ENCODE peak calls at places on chromosomes 7 and 10, in nine cellular contexts. P is H9, W is fibroblast of lung, F is GM23248, M is HCT116, X is MM.1S, L is OCI-LY7, S is neural progenitor cell, V is neuronal stem cell. T is an unnamed sample.

GRCh38 chr7:155644971-155645509 is 579 bp downstream of the RBM33 start:
- DNase-seq in P (peak), W (peak), F (peak), M (no peak), X (peak), L (peak), S (peak), V (peak), T (peak)

GRCh38 chr7:24701232-24701898 is 55.9 kb downstream of the GSDME start:
- DNase-seq in P (no peak), W (peak), F (peak), M (no peak), X (no peak), L (no peak), S (no peak), V (no peak), T (no peak)

GRCh38 chr10:11005626-11006427 is 11.8 kb upstream of the CELF2 start:
- DNase-seq in P (no peak), W (no peak), F (no peak), M (no peak), X (no peak), L (no peak), S (no peak), V (no peak), T (no peak)

GRCh38 chr7:155466814-155467675 is 9.1 kb downstream of the EN2 start:
- DNase-seq in P (peak), W (no peak), F (peak), M (no peak), X (no peak), L (no peak), S (peak), V (peak), T (no peak)

GRCh38 chr10:13721486-13721885 is 134.7 kb downstream of the PRPF18 start:
- DNase-seq in P (no peak), W (no peak), F (no peak), M (no peak), X (no peak), L (no peak), S (no peak), V (no peak), T (no peak)

GRCh38 chr7:25669954-25670841 is 441.9 kb upstream of the NPVF start:
- DNase-seq in P (no peak), W (no peak), F (no peak), M (no peak), X (no peak), L (no peak), S (no peak), V (no peak), T (no peak)

GRCh38 chr7:142919656-142920055 is 13.9 kb downstream of the TRPV5 start:
- DNase-seq in P (no peak), W (no peak), F (no peak), M (no peak), X (no peak), L (no peak), S (no peak), V (no peak), T (no peak)

GRCh38 chr7:39621261-39621660 is 2.1 kb upstream of the RALA start:
- DNase-seq in P (no peak), W (peak), F (peak), M (no peak), X (no peak), L (no peak), S (no peak), V (no peak), T (no peak)

GRCh38 chr10:19930936-19931859 is 115.0 kb downstream of the PLXDC2 start:
- DNase-seq in P (no peak), W (peak), F (peak), M (no peak), X (no peak), L (peak), S (no peak), V (no peak), T (no peak)

GRCh38 chr10:103983367-103983911 is 16.5 kb downstream of the SLK start:
- DNase-seq in P (no peak), W (no peak), F (peak), M (no peak), X (peak), L (peak), S (no peak), V (no peak), T (peak)

GRCh38 chr10:50398823-50399222 is 147.5 kb upstream of the ASAH2 start:
- DNase-seq in P (no peak), W (no peak), F (no peak), M (no peak), X (no peak), L (no peak), S (no peak), V (no peak), T (no peak)

GRCh38 chr10:113704637-113705343 is 25.1 kb downstream of the CASP7 start:
- DNase-seq in P (no peak), W (peak), F (peak), M (peak), X (peak), L (peak), S (peak), V (peak), T (peak)

DNA sequence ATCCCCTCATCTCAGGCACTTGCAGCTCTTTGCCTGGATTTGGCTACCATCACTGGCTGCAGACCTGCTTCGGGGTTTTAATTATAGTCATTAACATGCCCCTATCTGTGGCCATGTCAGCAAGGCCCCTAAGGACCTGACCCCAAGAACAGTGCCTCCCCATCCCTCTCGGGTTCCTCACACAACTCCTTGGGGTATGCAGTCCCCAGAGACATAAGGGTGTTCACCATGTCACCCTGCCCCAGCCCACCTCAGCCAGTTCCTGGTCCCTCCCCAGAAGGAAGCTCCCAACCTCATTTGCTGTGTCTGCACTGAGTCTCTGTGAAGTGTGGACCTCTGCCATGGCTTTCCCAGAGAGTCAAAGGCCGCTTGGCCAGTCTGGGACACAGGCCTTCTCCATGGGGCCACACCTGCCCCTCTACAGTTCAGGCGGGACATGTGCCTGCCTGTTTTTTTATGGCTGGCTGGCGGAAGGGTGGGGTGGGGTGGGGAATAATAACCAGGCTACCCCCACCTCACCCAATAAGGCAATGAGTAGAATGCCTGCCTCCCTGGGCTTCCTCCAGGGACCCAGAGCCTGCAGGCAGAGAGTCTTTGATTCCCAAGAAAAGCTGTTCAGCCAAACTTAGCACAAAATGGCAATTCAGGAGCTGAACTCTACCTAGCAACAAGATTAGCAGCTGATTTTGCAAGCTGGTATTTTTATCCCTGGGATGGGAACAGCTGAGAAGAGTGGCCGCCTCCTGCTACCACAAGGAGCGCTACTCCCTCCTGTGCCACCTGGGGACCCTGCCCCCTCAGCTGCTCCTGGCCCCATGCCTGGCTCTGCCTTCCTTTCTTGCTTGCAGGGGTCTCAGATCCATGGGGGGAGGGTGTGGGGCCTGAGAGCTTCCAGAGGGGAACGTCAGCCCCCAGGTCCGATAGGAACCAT is 23.7 kb upstream of the CAMK2B start:
- DNase-seq in P (peak), W (no peak), F (no peak), M (no peak), X (no peak), L (no peak), S (peak), V (no peak), T (no peak)
- H2AFZ ChIP-seq in P (no peak), W (no peak), F (no peak), M (no peak), X (no peak), L (no peak), S (peak), V (no peak), T (no peak)

GRCh38 chr10:110005716-110006115 is 2.1 kb upstream of the ADD3 start:
- DNase-seq in P (peak), W (peak), F (peak), M (no peak), X (no peak), L (peak), S (peak), V (no peak), T (no peak)

GRCh38 chr10:110007171-110007700 is 548 bp upstream of the ADD3 start:
- DNase-seq in P (no peak), W (peak), F (peak), M (no peak), X (no peak), L (no peak), S (no peak), V (no peak), T (no peak)

GRCh38 chr10:110008518-110009339 is 945 bp downstream of the ADD3 start:
- DNase-seq in P (peak), W (no peak), F (peak), M (no peak), X (peak), L (peak), S (peak), V (peak), T (peak)

GRCh38 chr10:110007701-110008517 is at the start of gene ADD3:
- DNase-seq in P (peak), W (peak), F (peak), M (peak), X (peak), L (peak), S (peak), V (peak), T (peak)

GRCh38 chr10:110006358-110007170 is 1.2 kb upstream of the ADD3 start:
- DNase-seq in P (peak), W (peak), F (peak), M (no peak), X (no peak), L (peak), S (peak), V (peak), T (peak)
- H2AFZ ChIP-seq in P (no peak), W (peak), F (peak), M (peak), X (no peak), L (peak), S (peak), V (peak), T (peak)

DNA sequence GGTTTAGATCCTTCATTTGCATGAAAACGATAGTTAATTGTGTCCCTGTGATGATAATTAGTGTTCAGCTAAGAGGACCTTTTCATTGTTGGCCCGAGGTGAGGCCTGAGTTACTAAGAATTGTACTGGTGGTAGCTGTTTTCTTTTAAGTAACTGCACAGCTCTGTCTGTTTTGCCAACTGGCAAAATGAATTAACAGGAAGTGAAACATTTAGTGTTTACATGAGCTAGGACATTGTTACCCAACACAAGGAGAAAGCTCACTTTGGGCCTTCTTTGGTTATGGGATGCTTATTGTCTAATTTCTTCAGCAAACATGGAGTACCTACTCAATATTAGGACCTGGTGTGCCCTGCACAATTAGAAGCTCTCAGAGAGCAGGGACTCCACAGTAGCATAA is 764.6 kb downstream of the LRMDA start:
- DNase-seq in P (no peak), W (no peak), F (peak), M (no peak), X (peak), L (peak), S (no peak), V (no peak), T (no peak)
- H2AFZ ChIP-seq in P (no peak), W (no peak), F (peak), M (no peak), X (no peak), L (peak), S (no peak), V (no peak), T (no peak)

DNA sequence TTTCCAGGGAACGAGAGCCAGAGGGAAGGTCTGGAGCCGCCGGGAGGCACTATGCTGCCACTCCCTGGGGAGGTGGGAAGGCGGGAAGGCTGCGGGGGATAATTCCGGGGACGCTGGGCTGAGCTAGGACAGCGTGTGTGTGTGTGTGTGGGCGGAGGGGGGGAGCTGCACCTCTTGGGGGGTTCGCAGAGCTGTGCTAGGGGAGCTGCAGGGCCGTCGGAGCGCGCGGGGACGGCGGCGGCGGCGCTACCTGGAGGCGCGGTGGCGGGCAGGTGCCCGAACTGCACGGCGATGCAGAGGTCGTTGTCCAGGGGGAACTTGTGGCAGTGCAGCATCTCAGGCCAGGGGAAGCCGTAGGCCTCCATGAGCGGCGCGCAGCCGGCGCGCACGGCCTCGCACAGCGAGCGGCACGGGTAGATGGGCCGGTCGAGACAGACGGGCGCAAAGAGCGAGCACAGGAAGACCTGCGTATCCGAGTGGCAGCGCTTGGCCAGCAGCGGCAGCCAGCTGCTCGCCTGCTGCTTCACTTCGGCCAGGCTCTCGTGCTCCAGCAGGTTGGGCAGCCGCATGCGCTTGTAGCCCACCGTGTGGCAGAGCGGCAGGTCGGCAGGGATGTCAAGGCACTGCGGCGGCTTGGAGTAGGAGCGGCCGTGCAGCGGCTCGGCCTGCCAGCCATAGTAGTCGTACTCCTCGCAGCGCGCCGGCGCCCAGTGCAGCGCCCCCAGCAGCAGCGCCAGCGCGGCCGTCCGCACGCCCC is 566 bp downstream of the SFRP5 start:
- DNase-seq in P (peak), W (peak), F (peak), M (no peak), X (no peak), L (no peak), S (peak), V (no peak), T (no peak)
- H2AFZ ChIP-seq in P (no peak), W (no peak), F (no peak), M (no peak), X (no peak), L (no peak), S (peak), V (peak), T (no peak)

DNA sequence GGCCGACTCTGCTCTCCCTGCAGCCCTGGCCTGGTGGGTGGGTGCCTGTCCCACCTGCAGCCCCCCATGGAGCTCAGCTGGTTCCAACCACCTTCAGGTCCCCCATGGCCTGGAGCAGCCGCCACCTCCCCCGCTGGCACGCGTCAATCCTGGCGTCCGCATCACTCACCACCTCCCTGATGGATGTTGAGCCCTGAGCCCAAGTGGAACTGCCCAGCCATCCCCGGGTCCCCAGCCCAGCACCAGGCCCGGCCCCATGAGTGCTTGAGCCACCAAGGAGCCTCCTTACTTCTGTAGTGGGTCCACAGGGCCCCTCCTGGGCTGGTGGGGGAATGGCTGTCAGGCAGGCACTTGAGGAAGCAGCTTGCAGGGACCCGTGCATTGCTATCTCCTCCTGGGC is 14.6 kb downstream of the AGAP3 start:
- DNase-seq in P (no peak), W (no peak), F (no peak), M (no peak), X (no peak), L (no peak), S (no peak), V (no peak), T (no peak)
- H2AFZ ChIP-seq in P (no peak), W (no peak), F (no peak), M (no peak), X (no peak), L (no peak), S (no peak), V (no peak), T (no peak)